ENCODE peak calls at places on chromosomes 13 and 19, in ten cellular contexts. F, Z, O, R, V, E, Q, D, P and L are unnamed samples.

GRCh38 chr13:21033866-21034601 is 27.4 kb downstream of the LATS2 start:
- DNase-seq in Z (no peak), E (no peak), V (no peak), O (no peak), P (no peak), F (no peak), R (peak), Q (peak), D (no peak), L (no peak)

GRCh38 chr13:19910336-19911072 is 47.1 kb upstream of the ZMYM5 start:
- DNase-seq in P (no peak), Q (no peak), F (peak), V (no peak), E (no peak), D (peak), Z (no peak), R (no peak), O (no peak), L (no peak)

GRCh38 chr13:35760678-35761308 is 284.3 kb upstream of the MAB21L1 start:
- DNase-seq in P (no peak), O (no peak), Q (no peak), V (no peak), Z (no peak), F (no peak), D (no peak), E (no peak), R (no peak), L (no peak)

GRCh38 chr13:51995677-51996551 is 15.3 kb downstream of the ATP7B start:
- DNase-seq in E (no peak), F (no peak), Q (peak), P (no peak), D (no peak), O (peak), V (peak), R (no peak), Z (peak), L (peak)

GRCh38 chr19:15445807-15446376 is 3.9 kb downstream of the WIZ start:
- DNase-seq in Z (no peak), P (no peak), E (no peak), O (peak), R (peak), D (no peak), Q (no peak), F (no peak), V (peak), L (no peak)

GRCh38 chr19:4347521-4347920 is 4.2 kb downstream of the MPND start:
- DNase-seq in O (no peak), Z (no peak), E (no peak), V (no peak), Q (no peak), R (no peak), P (no peak), F (no peak), D (no peak), L (no peak)

GRCh38 chr19:6381030-6381750 is 5.5 kb upstream of the PSPN start:
- DNase-seq in F (no peak), O (no peak), P (no peak), Z (no peak), R (no peak), V (no peak), E (no peak), Q (no peak), D (no peak), L (no peak)

GRCh38 chr13:113404723-113405471 is 41.0 kb upstream of the GRTP1 start:
- DNase-seq in F (no peak), O (peak), Z (peak), R (peak), D (no peak), E (no peak), V (peak), Q (no peak), P (no peak), L (no peak)

GRCh38 chr13:50829226-50829625 is 14.3 kb downstream of the DLEU7 start:
- DNase-seq in Z (no peak), E (no peak), V (no peak), D (no peak), F (no peak), R (no peak), Q (no peak), O (no peak), P (no peak), L (no peak)

GRCh38 chr19:42150353-42150752 is 18.1 kb upstream of the POU2F2 start:
- DNase-seq in O (no peak), D (no peak), E (no peak), Q (no peak), P (no peak), V (no peak), Z (no peak), R (no peak), F (no peak), L (no peak)

GRCh38 chr13:31380728-31381127 is 181.0 kb downstream of the B3GLCT start:
- DNase-seq in O (no peak), Z (no peak), P (no peak), V (no peak), Q (no peak), R (no peak), E (no peak), D (no peak), F (no peak), L (no peak)

GRCh38 chr13:102402292-102402691 is 444 bp upstream of the FGF14 start:
- DNase-seq in D (no peak), F (no peak), R (no peak), E (no peak), O (peak), P (peak), Z (no peak), Q (no peak), V (peak), L (no peak)

GRCh38 chr13:33194820-33195692 is 90.5 kb downstream of the STARD13 start:
- DNase-seq in Q (peak), P (peak), E (no peak), O (no peak), F (no peak), D (peak), Z (no peak), V (peak), R (no peak), L (no peak)

GRCh38 chr13:82615043-82615442 is 1267.2 kb downstream of the SLITRK1 start:
- DNase-seq in P (no peak), D (no peak), E (no peak), F (no peak), Q (no peak), R (no peak), O (no peak), Z (no peak), V (no peak), L (no peak)

GRCh38 chr19:16032509-16033135 is 43.7 kb upstream of the TPM4 start:
- DNase-seq in O (peak), R (no peak), V (no peak), D (no peak), P (no peak), E (peak), F (no peak), Z (no peak), Q (no peak), L (no peak)

GRCh38 chr13:48660356-48661076 is 6.8 kb downstream of the CYSLTR2 start:
- DNase-seq in O (no peak), D (no peak), E (no peak), P (no peak), F (no peak), R (no peak), V (peak), Z (no peak), Q (peak), L (no peak)

GRCh38 chr13:105139380-105140285 is 1395.8 kb downstream of the EFNB2 start:
- DNase-seq in D (peak), O (peak), Z (no peak), Q (peak), F (peak), P (no peak), V (peak), E (peak), R (peak), L (peak)

GRCh38 chr13:77510156-77510555 is 25.4 kb upstream of the SCEL start:
- DNase-seq in O (no peak), Q (no peak), P (no peak), F (no peak), Z (no peak), D (no peak), R (no peak), E (no peak), V (no peak), L (no peak)

GRCh38 chr13:65264066-65264465 is 1966.1 kb downstream of the PCDH9 start:
- DNase-seq in P (no peak), D (no peak), V (no peak), F (no peak), O (no peak), R (no peak), Q (no peak), E (no peak), Z (no peak), L (no peak)

GRCh38 chr13:27966641-27967202 is 2.4 kb downstream of the CDX2 start:
- DNase-seq in R (no peak), D (no peak), V (no peak), F (no peak), Q (no peak), O (no peak), Z (peak), E (no peak), P (no peak), L (no peak)

GRCh38 chr13:64527561-64527960 is 2702.6 kb downstream of the PCDH9 start:
- DNase-seq in Z (no peak), V (no peak), P (no peak), D (no peak), E (no peak), R (no peak), F (no peak), O (no peak), Q (no peak), L (no peak)

GRCh38 chr19:32798201-32798600 is 71.4 kb downstream of the SLC7A9 start:
- DNase-seq in D (no peak), V (no peak), F (no peak), P (no peak), Z (no peak), E (no peak), Q (no peak), O (no peak), R (no peak), L (no peak)

GRCh38 chr19:58460039-58460438 is 6.8 kb upstream of the ZNF324 start:
- DNase-seq in D (no peak), O (no peak), Z (no peak), P (no peak), F (no peak), E (no peak), R (no peak), V (no peak), Q (no peak), L (no peak)

GRCh38 chr19:18709546-18709945 is 26.1 kb downstream of the CRTC1 start:
- DNase-seq in O (no peak), P (no peak), Q (no peak), E (no peak), D (no peak), R (no peak), Z (no peak), F (no peak), V (no peak), L (no peak)

GRCh38 chr13:48571121-48571901 is 38.4 kb upstream of the RCBTB2 start:
- DNase-seq in Z (no peak), F (no peak), P (no peak), Q (peak), O (no peak), E (no peak), R (peak), V (peak), D (no peak), L (no peak)

GRCh38 chr13:50928609-50929274 is 19.2 kb downstream of the RNASEH2B start:
- DNase-seq in V (no peak), E (no peak), Z (no peak), R (no peak), Q (peak), P (no peak), O (no peak), D (no peak), F (no peak), L (peak)

GRCh38 chr13:24894972-24895300 is 131.0 kb downstream of the RNF17 start:
- DNase-seq in O (no peak), Z (no peak), P (no peak), V (no peak), R (no peak), D (no peak), F (no peak), E (no peak), Q (no peak), L (no peak)

GRCh38 chr19:6138066-6138465 is 2.6 kb downstream of the ACSBG2 start:
- DNase-seq in D (no peak), E (no peak), V (no peak), O (no peak), Z (no peak), R (no peak), F (no peak), Q (no peak), P (no peak), L (no peak)

GRCh38 chr13:102678339-102679122 is 16.3 kb downstream of the METTL21C start:
- DNase-seq in F (no peak), R (peak), P (no peak), V (no peak), Z (no peak), Q (no peak), D (no peak), O (no peak), E (no peak), L (no peak)

GRCh38 chr13:109139346-109139745 is 509.9 kb downstream of the MYO16 start:
- DNase-seq in D (no peak), P (no peak), F (no peak), V (no peak), Q (no peak), O (no peak), Z (no peak), E (no peak), R (no peak), L (no peak)

GRCh38 chr19:50639121-50640112 is at the start of gene SYT3:
- DNase-seq in V (peak), D (peak), P (no peak), R (no peak), Z (no peak), Q (peak), F (no peak), O (no peak), E (peak), L (no peak)

GRCh38 chr13:93200626-93201025 is 26.0 kb upstream of the GPC6 start:
- DNase-seq in F (no peak), E (no peak), Z (no peak), R (no peak), P (no peak), O (no peak), V (no peak), Q (no peak), D (no peak), L (peak)

GRCh38 chr13:77113496-77113895 is 86.5 kb upstream of the FBXL3 start:
- DNase-seq in D (no peak), Z (no peak), F (no peak), Q (no peak), P (no peak), E (no peak), O (no peak), R (no peak), V (no peak), L (no peak)

GRCh38 chr19:15456871-15457700 is 7.3 kb downstream of the RASAL3 start:
- DNase-seq in D (peak), E (no peak), O (no peak), Q (no peak), Z (no peak), P (no peak), R (no peak), F (peak), V (no peak), L (no peak)

GRCh38 chr13:109790951-109791605 is 4.7 kb upstream of the IRS2 start:
- DNase-seq in D (peak), P (no peak), O (peak), Q (peak), Z (no peak), E (no peak), V (no peak), F (no peak), R (no peak), L (peak)

GRCh38 chr19:18420931-18421330 is 1.7 kb downstream of the SSBP4 start:
- DNase-seq in R (no peak), P (no peak), O (no peak), F (no peak), V (no peak), E (no peak), D (no peak), Z (no peak), Q (no peak), L (no peak)

GRCh38 chr13:43411741-43412140 is 375.0 kb downstream of the ENOX1 start:
- DNase-seq in R (peak), Q (no peak), P (peak), V (peak), E (no peak), O (no peak), Z (no peak), D (no peak), F (no peak), L (no peak)

GRCh38 chr19:21233691-21234090 is 91.9 kb downstream of the ZNF431 start:
- DNase-seq in Q (no peak), D (no peak), F (no peak), O (no peak), Z (no peak), R (no peak), E (no peak), V (no peak), P (no peak), L (no peak)

GRCh38 chr19:1618157-1619093 is 13.2 kb upstream of the UQCR11 start:
- DNase-seq in F (peak), D (peak), O (no peak), E (no peak), P (no peak), Z (peak), Q (peak), R (no peak), V (no peak), L (peak)

GRCh38 chr19:1619703-1620102 is 14.4 kb upstream of the UQCR11 start:
- DNase-seq in Z (no peak), Q (no peak), V (no peak), D (no peak), F (no peak), O (peak), P (no peak), E (no peak), R (no peak), L (no peak)

GRCh38 chr19:1616875-1617274 is 11.6 kb upstream of the UQCR11 start:
- DNase-seq in Z (no peak), O (no peak), D (no peak), Q (no peak), V (no peak), R (no peak), F (no peak), E (no peak), P (no peak), L (no peak)

GRCh38 chr19:1621021-1621420 is 15.8 kb upstream of the UQCR11 start:
- DNase-seq in R (no peak), Z (no peak), Q (no peak), F (no peak), D (no peak), E (no peak), O (no peak), V (no peak), P (no peak), L (no peak)

GRCh38 chr19:1619094-1619439 is 13.8 kb upstream of the UQCR11 start:
- DNase-seq in Z (no peak), E (no peak), P (no peak), R (no peak), D (no peak), O (no peak), F (no peak), Q (no peak), V (no peak), L (no peak)
- TF ChIP-seq POLR2A in Z (no peak), E (no peak), P (no peak), R (no peak), D (no peak), O (no peak), F (no peak), Q (no peak), V (no peak), L (no peak)

GRCh38 chr13:44436589-44437337 is 63.1 kb downstream of the SERP2 start:
- DNase-seq in R (peak), E (peak), D (peak), V (peak), Q (peak), O (peak), Z (peak), P (peak), F (peak), L (peak)
- TF ChIP-seq POLR2A in R (peak), E (no peak), D (peak), V (peak), Q (peak), O (peak), Z (peak), P (peak), F (peak), L (peak)

GRCh38 chr19:2977001-2977685 is at the start of gene TLE6:
- DNase-seq in D (peak), Z (peak), P (peak), R (peak), O (peak), Q (peak), F (peak), V (peak), E (peak), L (peak)
- TF ChIP-seq POLR2A in D (no peak), Z (no peak), P (no peak), R (no peak), O (no peak), Q (no peak), F (no peak), V (peak), E (no peak), L (no peak)

DNA sequence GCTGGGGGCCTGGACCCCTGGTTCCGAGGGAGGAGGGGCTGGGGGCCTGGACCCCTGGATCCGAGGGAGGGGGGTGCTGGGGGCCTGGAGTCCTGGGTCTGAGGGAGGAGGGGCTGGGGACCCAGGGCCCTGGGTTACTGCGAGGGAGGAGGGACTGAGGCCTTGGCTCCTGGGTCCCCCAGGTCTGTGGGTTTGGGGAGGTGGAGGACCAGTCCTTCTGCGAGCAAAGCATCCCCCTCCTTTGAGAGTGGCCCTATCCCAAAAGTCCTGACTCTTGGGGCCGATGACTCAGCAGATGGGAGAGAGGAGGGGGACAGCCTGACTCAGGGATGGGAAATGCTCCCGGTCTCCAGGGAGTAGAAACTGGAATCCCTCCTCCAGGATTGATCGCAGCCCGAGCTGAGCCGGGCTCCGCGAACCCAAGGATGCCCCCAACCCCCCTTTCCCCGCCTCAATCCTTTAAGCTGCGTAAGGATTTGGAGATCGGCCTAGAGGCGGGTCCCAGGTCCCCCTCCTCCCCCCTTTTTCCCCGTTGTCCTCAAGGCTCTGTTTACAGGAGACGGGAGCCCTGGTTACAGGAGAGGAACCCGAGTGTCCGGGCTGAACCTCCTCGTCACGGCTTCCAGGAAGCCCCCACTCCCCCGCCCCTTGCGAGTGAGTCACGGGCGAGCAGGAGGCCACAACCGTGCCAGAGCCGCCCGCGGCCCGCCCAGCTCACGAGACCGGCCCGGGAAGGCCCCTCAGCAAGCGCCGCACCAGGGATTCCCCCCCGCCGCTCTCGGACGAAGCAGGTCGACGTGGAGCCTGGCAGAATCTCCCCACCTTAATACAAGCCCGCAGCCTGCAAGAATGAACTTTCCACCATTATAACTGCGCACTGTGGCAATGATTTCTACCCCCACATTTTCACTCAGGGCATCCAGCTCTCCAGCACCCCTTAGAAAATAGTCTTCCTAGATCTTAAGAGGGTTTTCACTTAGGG is 3.0 kb upstream of the ZFP36 start:
- DNase-seq in Q (peak), R (peak), V (peak), D (peak), P (peak), E (peak), F (peak), O (peak), Z (peak), L (peak)
- TF ChIP-seq POLR2A in Q (no peak), R (peak), V (peak), D (no peak), P (peak), E (peak), F (peak), O (peak), Z (peak), L (peak)

DNA sequence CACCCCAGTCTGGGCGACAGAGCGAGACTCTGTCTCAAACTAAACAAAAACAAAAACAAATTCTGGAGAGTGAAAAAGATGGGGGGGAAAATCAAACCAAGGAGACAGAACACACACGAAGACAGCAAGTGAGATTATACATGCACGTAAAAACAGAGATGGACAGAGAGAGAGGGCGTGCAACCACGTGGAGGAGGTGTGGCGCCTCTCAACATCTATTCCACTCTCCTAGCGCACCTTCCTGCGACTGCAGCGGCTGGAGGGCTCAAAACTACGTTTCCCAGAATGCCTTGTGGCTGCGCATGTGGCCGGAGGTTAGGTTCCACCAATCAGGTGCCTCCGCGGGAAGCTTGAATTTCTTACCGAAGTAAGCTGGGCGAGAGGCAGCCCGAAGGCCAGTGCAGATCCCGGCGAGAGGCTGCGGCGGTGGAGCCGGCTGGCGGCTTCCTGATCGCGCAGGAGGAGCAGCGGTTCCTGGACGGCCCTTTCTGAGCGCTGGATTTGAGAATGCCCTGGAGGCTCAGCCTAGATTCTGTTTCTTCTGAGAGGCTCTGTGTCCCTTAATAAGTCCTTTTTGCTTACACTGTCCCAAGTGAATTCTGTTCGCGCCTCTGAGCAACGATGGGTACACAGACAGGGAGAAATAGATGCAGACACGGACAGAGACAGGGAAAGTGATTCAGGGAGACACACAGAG is 13.1 kb upstream of the NANOS2 start:
- DNase-seq in V (peak), R (peak), D (peak), E (peak), Q (peak), Z (peak), O (peak), P (peak), F (peak), L (peak)
- TF ChIP-seq POLR2A in V (no peak), R (no peak), D (no peak), E (no peak), Q (peak), Z (no peak), O (no peak), P (no peak), F (no peak), L (peak)